ENCODE peak calls at places on chromosome 22, in five cellular contexts. P is GM23338, U is NCI-H2081, Q is fibroblast of lung, A is NCI-H524 treated with DMSO at 0.1 percent for 48 hours. Z is an unnamed sample.

GRCh38 chr22:29096736-29097669 is 24.2 kb downstream of the KREMEN1 start:
- DNase-seq in P (peak), U (no peak), Q (peak), A (no peak), Z (peak)

GRCh38 chr22:32265882-32266767 is 11.0 kb upstream of the SLC5A4 start:
- DNase-seq in P (peak), U (peak), Q (peak), A (no peak), Z (peak)

GRCh38 chr22:41517172-41518047 is 26.9 kb downstream of the POLR3H start:
- DNase-seq in P (peak), U (no peak), Q (peak), A (no peak), Z (peak)

GRCh38 chr22:50694766-50695420 is 22.3 kb downstream of the SHANK3 start:
- DNase-seq in P (no peak), U (no peak), Q (no peak), A (no peak), Z (no peak)

GRCh38 chr22:49544286-49544685 is 283.4 kb downstream of the BRD1 start:
- DNase-seq in P (no peak), U (no peak), Q (no peak), A (no peak), Z (no peak)

GRCh38 chr22:40838486-40838885 is 18.0 kb downstream of the ST13 start:
- DNase-seq in P (no peak), U (no peak), Q (no peak), A (no peak), Z (no peak)

GRCh38 chr22:39519681-39520053 is 695 bp upstream of the ATF4 start:
- DNase-seq in P (peak), U (peak), Q (peak), A (no peak), Z (no peak)

GRCh38 chr22:20243545-20244249 is 24.4 kb downstream of the RTN4R start:
- DNase-seq in P (peak), U (peak), Q (peak), A (peak), Z (no peak)

GRCh38 chr22:46812034-46812605 is 49.7 kb downstream of the TBC1D22A start:
- DNase-seq in P (no peak), U (no peak), Q (no peak), A (no peak), Z (no peak)

GRCh38 chr22:29377979-29378378 is 10.4 kb downstream of the AP1B1 start:
- DNase-seq in P (no peak), U (no peak), Q (no peak), A (no peak), Z (no peak)

GRCh38 chr22:19951351-19951750 is 9.7 kb upstream of the TXNRD2 start:
- DNase-seq in P (no peak), U (no peak), Q (no peak), A (no peak), Z (no peak)

GRCh38 chr22:37172266-37173245 is 15.5 kb downstream of the C1QTNF6 start:
- DNase-seq in P (no peak), U (no peak), Q (no peak), A (no peak), Z (no peak)

GRCh38 chr22:42321908-42322561 is 51.6 kb upstream of the TCF20 start:
- DNase-seq in P (no peak), U (peak), Q (no peak), A (peak), Z (no peak)

GRCh38 chr22:49633010-49633324 is 194.7 kb downstream of the BRD1 start:
- DNase-seq in P (no peak), U (peak), Q (no peak), A (no peak), Z (no peak)

GRCh38 chr22:17105143-17106129 is 15.7 kb downstream of the TMEM121B start:
- DNase-seq in P (no peak), U (no peak), Q (no peak), A (no peak), Z (no peak)

GRCh38 chr22:24389680-24390079 is 37.7 kb upstream of the ADORA2A start:
- DNase-seq in P (no peak), U (no peak), Q (no peak), A (no peak), Z (no peak)

GRCh38 chr22:23402275-23403151 is 177.6 kb downstream of the IGLL1 start:
- DNase-seq in P (peak), U (peak), Q (peak), A (peak), Z (peak)

GRCh38 chr22:49728566-49729271 is 99.0 kb downstream of the BRD1 start:
- DNase-seq in P (no peak), U (no peak), Q (no peak), A (no peak), Z (no peak)

GRCh38 chr22:47367993-47368945 is 605.8 kb downstream of the TBC1D22A start:
- DNase-seq in P (no peak), U (no peak), Q (no peak), A (no peak), Z (no peak)

GRCh38 chr22:46937185-46937584 is 174.7 kb downstream of the TBC1D22A start:
- DNase-seq in P (no peak), U (peak), Q (no peak), A (no peak), Z (no peak)

GRCh38 chr22:23796461-23796860 is 9.7 kb downstream of the SMARCB1 start:
- DNase-seq in P (no peak), U (no peak), Q (peak), A (no peak), Z (no peak)

GRCh38 chr22:22878801-22879674 is 8.6 kb upstream of the IGLL5 start:
- DNase-seq in P (no peak), U (no peak), Q (no peak), A (no peak), Z (no peak)

GRCh38 chr22:22821340-22821739 is 66.3 kb upstream of the IGLL5 start:
- DNase-seq in P (no peak), U (no peak), Q (no peak), A (no peak), Z (no peak)

GRCh38 chr22:38313384-38313955 is 3.8 kb downstream of the CSNK1E start:
- DNase-seq in P (no peak), U (no peak), Q (peak), A (no peak), Z (no peak)

GRCh38 chr22:27820896-27821866 is 19.6 kb upstream of the MN1 start:
- DNase-seq in P (no peak), U (no peak), Q (no peak), A (no peak), Z (no peak)

GRCh38 chr22:47558828-47559700 is 796.6 kb downstream of the TBC1D22A start:
- DNase-seq in P (no peak), U (no peak), Q (no peak), A (no peak), Z (no peak)

GRCh38 chr22:19124377-19124776 is 2.2 kb upstream of the DGCR2 start:
- DNase-seq in P (no peak), U (no peak), Q (no peak), A (no peak), Z (no peak)

GRCh38 chr22:38069372-38070249 is 12.4 kb downstream of the PICK1 start:
- DNase-seq in P (peak), U (peak), Q (peak), A (peak), Z (no peak)

GRCh38 chr22:31846161-31847115 is 92.6 kb downstream of the DEPDC5 start:
- DNase-seq in P (peak), U (no peak), Q (peak), A (no peak), Z (peak)

GRCh38 chr22:47452184-47452583 is 689.7 kb downstream of the TBC1D22A start:
- DNase-seq in P (peak), U (no peak), Q (no peak), A (no peak), Z (peak)

GRCh38 chr22:29396126-29396525 is 7.8 kb upstream of the AP1B1 start:
- DNase-seq in P (no peak), U (no peak), Q (no peak), A (no peak), Z (no peak)

GRCh38 chr22:39241632-39242388 is 3.0 kb downstream of the PDGFB start:
- DNase-seq in P (no peak), U (no peak), Q (no peak), A (no peak), Z (no peak)

GRCh38 chr22:49486225-49486624 is 341.4 kb downstream of the BRD1 start:
- DNase-seq in P (no peak), U (no peak), Q (no peak), A (no peak), Z (no peak)

Z was measured in HuH-7.5.